ENCODE peak calls at places on chromosome 5, in nine cellular contexts. R is effector CD8-positive, alpha-beta T cell; X is dorsolateral prefrontal cortex; I is skeletal muscle cell; U is NK-92 treated with Interleukin-12 subunit alpha and Interleukin-12 subunit beta, amount 100 ng/mL, for 24 hours; E is EL; Z is fibroblast of pulmonary artery; S is effector memory CD8-positive, alpha-beta T cell; M is esophagus squamous epithelium. A is an unnamed sample.

GRCh38 chr5:168315991-168316578 is 24.6 kb downstream of the WWC1 start:
- DNase-seq in X (no peak), M (no peak), I (no peak), R (no peak), Z (no peak), E (no peak), S (no peak), U (no peak), A (no peak)

GRCh38 chr5:83924171-83924570 is 203.5 kb upstream of the HAPLN1 start:
- DNase-seq in U (no peak), E (peak; percentile 55), R (no peak), X (no peak), I (no peak), S (no peak), Z (peak; percentile 40), M (no peak), A (peak; percentile 15)

GRCh38 chr5:180116441-180117377 is 45.1 kb upstream of the RNF130 start:
- DNase-seq in R (no peak), E (no peak), S (no peak), Z (no peak), M (no peak), U (no peak), I (no peak), X (peak; percentile 39), A (no peak)

GRCh38 chr5:72206994-72207393 is 99.7 kb downstream of the MAP1B start:
- DNase-seq in I (no peak), E (no peak), Z (no peak), U (no peak), R (no peak), X (no peak), S (no peak), M (no peak), A (no peak)

GRCh38 chr5:173340984-173341383 is 12.8 kb upstream of the STC2 start:
- DNase-seq in I (no peak), U (no peak), S (no peak), E (no peak), Z (no peak), X (no peak), R (no peak), M (no peak), A (no peak)

GRCh38 chr5:126995689-126996088 is 34.7 kb downstream of the MARCHF3 start:
- DNase-seq in M (no peak), E (no peak), U (no peak), I (no peak), X (no peak), S (no peak), Z (no peak), R (no peak), A (no peak)

GRCh38 chr5:38497946-38498345 is 58.5 kb downstream of the LIFR start:
- DNase-seq in I (no peak), U (no peak), S (no peak), E (peak; percentile 22), R (no peak), X (no peak), M (no peak), Z (peak; percentile 40), A (peak; percentile 45)

GRCh38 chr5:179763215-179763945 is 30.4 kb upstream of the LTC4S start:
- DNase-seq in I (peak; percentile 50), X (peak; percentile 53), E (peak; percentile 78), R (peak; percentile 30), M (no peak), Z (peak; percentile 89), U (peak; percentile 13), S (peak; percentile 49), A (peak; percentile 84)

GRCh38 chr5:159571501-159572244 is 241.4 kb upstream of the IL12B start:
- DNase-seq in I (no peak), M (no peak), S (no peak), R (no peak), X (no peak), U (no peak), Z (no peak), E (no peak), A (no peak)

GRCh38 chr5:159337291-159337974 is 7.1 kb upstream of the IL12B start:
- DNase-seq in X (no peak), M (no peak), I (no peak), Z (peak; percentile 53), S (peak; percentile 25), E (peak; percentile 87), U (no peak), R (no peak), A (peak; percentile 53)

GRCh38 chr5:54296386-54296785 is 14.0 kb downstream of the ARL15 start:
- DNase-seq in X (no peak), Z (no peak), I (no peak), M (no peak), S (no peak), U (no peak), R (no peak), E (no peak), A (no peak)

GRCh38 chr5:146888341-146888978 is 9.9 kb upstream of the PPP2R2B start:
- DNase-seq in I (no peak), E (no peak), S (no peak), M (no peak), Z (no peak), R (no peak), U (no peak), X (no peak), A (no peak)

GRCh38 chr5:219492-219891 is 1.4 kb downstream of the SDHA start:
- DNase-seq in R (no peak), X (no peak), E (peak; percentile 44), M (no peak), I (no peak), Z (peak; percentile 32), U (peak; percentile 13), S (peak; percentile 12), A (peak; percentile 64)

GRCh38 chr5:133520991-133521706 is 91.2 kb downstream of the FSTL4 start:
- DNase-seq in S (no peak), R (no peak), M (no peak), E (no peak), I (no peak), Z (no peak), U (no peak), X (no peak), A (no peak)

GRCh38 chr5:125521289-125521688 is 774.9 kb upstream of the ZNF608 start:
- DNase-seq in M (no peak), E (no peak), X (no peak), U (no peak), Z (no peak), S (no peak), I (no peak), R (no peak), A (no peak)

GRCh38 chr5:122187426-122187825 is 58.1 kb downstream of the ZNF474 start:
- DNase-seq in R (no peak), I (no peak), Z (peak; percentile 64), U (no peak), E (no peak), X (no peak), S (no peak), M (no peak), A (no peak)

GRCh38 chr5:174520420-174521396 is 203.7 kb upstream of the MSX2 start:
- DNase-seq in S (no peak), X (no peak), U (no peak), R (no peak), E (no peak), Z (no peak), M (no peak), I (no peak), A (no peak)

GRCh38 chr5:132473019-132473531 is 17.5 kb downstream of the IRF1 start:
- DNase-seq in M (no peak), S (peak; percentile 87), I (no peak), Z (no peak), X (no peak), U (peak; percentile 88), E (no peak), R (peak; percentile 64), A (no peak)

GRCh38 chr5:14386882-14387575 is 194.6 kb upstream of the OTULINL start:
- DNase-seq in I (no peak), S (no peak), Z (no peak), X (no peak), U (no peak), E (no peak), M (no peak), R (no peak), A (no peak)

GRCh38 chr5:115586525-115587146 is 15.6 kb downstream of the TICAM2 start:
- DNase-seq in E (peak; percentile 46), Z (peak; percentile 64), U (no peak), M (no peak), R (no peak), X (no peak), S (no peak), I (no peak), A (peak; percentile 59)

GRCh38 chr5:153476767-153477166 is 13.7 kb upstream of the GRIA1 start:
- DNase-seq in R (no peak), S (no peak), X (no peak), M (no peak), Z (peak; percentile 88), U (no peak), E (peak; percentile 81), I (peak; percentile 93), A (peak; percentile 96)

GRCh38 chr5:1754531-1755220 is 45.0 kb downstream of the MRPL36 start:
- DNase-seq in M (no peak), U (no peak), Z (no peak), I (no peak), X (peak; percentile 26), R (no peak), S (no peak), E (no peak), A (no peak)

GRCh38 chr5:72509401-72509800 is 2.2 kb upstream of the ZNF366 start:
- DNase-seq in I (no peak), S (no peak), Z (no peak), R (no peak), M (no peak), E (no peak), U (no peak), X (peak; percentile 79), A (no peak)

GRCh38 chr5:132821791-132822190 is 8.7 kb downstream of the SHROOM1 start:
- DNase-seq in U (no peak), Z (no peak), S (no peak), R (no peak), I (no peak), M (no peak), E (no peak), X (no peak), A (peak; percentile 67)

GRCh38 chr5:151470440-151470839 is 23.0 kb downstream of the SLC36A1 start:
- DNase-seq in I (peak; percentile 60), R (no peak), S (no peak), E (peak; percentile 83), M (no peak), Z (no peak), X (no peak), U (no peak), A (peak; percentile 95)

GRCh38 chr5:6686916-6687409 is 26.3 kb upstream of the TENT4A start:
- DNase-seq in X (no peak), U (no peak), Z (peak; percentile 70), E (peak; percentile 57), R (no peak), M (no peak), I (no peak), S (no peak), A (peak; percentile 54)

A was measured in fibroblast of mammary gland.